ENCODE peak calls at places on chromosomes 1 and 21, in nine cellular contexts. E is lower lobe of right lung, J is HCT116, M is IMR-90, N is suprapubic skin, B is SK-N-SH, V is psoas muscle, Q is upper lobe of left lung, F is testis. D is an unnamed sample. For H3K4me1, the result is how much of the 10 kb centered on the place peaks cover.

GRCh38 chr1:91450260-91450659 is 45.6 kb upstream of the HFM1 start:
- DNase-seq in E (no peak), J (no peak), M (no peak), N (no peak), B (no peak), V (no peak), Q (no peak), F (no peak), D (no peak)

GRCh38 chr1:93763981-93764750 is 82.5 kb upstream of the BCAR3 start:
- DNase-seq in E (no peak), J (no peak), M (no peak), N (no peak), B (no peak), V (no peak), Q (no peak), F (no peak), D (no peak)

GRCh38 chr1:41469706-41470105 is 14.8 kb downstream of the EDN2 start:
- DNase-seq in E (no peak), J (no peak), M (no peak), N (no peak), B (no peak), V (no peak), Q (no peak), F (no peak), D (no peak)

GRCh38 chr1:161481624-161482392 is 23.4 kb upstream of the FCGR2A start:
- DNase-seq in E (no peak), J (no peak), M (no peak), N (no peak), B (no peak), V (no peak), Q (no peak), F (no peak), D (no peak)

GRCh38 chr1:239868117-239868516 is 223.6 kb upstream of the FMN2 start:
- DNase-seq in E (no peak), J (no peak), M (no peak), N (no peak), B (peak), V (no peak), Q (no peak), F (no peak), D (no peak)

GRCh38 chr1:43754892-43755291 is 47.6 kb downstream of the ST3GAL3 start:
- DNase-seq in E (no peak), J (no peak), M (no peak), N (no peak), B (no peak), V (no peak), Q (no peak), F (no peak), D (no peak)

GRCh38 chr21:28632718-28633408 is 359.8 kb downstream of the LTN1 start:
- DNase-seq in E (no peak), J (no peak), M (peak), N (no peak), B (no peak), V (no peak), Q (no peak), F (no peak), D (no peak)

GRCh38 chr1:47812848-47813508 is 184.2 kb downstream of the TRABD2B start:
- DNase-seq in E (no peak), J (no peak), M (no peak), N (no peak), B (no peak), V (peak), Q (no peak), F (no peak), D (no peak)

DNA sequence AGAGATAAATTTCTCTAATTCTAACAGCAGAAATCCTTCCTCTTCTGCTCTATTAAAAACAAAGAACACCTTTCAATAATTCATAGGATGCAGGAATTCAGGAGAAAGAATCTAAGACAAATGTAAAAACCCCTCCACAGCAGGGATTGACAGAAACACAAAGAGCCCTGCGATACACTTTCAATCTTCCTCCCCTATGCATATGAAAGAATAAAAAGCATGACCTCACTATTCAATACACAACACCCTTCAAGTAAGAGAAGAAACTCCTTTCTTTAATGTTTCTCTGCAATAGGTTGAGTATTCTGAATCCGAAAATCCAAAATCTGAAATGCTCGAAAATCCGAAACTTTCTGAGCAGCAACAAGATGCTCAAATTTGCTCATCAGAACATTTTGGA is 17.1 kb downstream of the SRSF4 start:
- DNase-seq in E (no peak), J (no peak), M (no peak), N (no peak), B (no peak), V (no peak), Q (no peak), F (no peak), D (no peak)
- H3K4me1 ChIP-seq in E (under half), J (under half), M (under half), N (under half), B (under half), V (under half), Q (half or more), F (under half), D (under half)

GRCh38 chr1:67850151-67850551 is 16.9 kb upstream of the GNG12 start:
- DNase-seq in E (no peak), J (peak), M (peak), N (no peak), B (peak), V (no peak), Q (no peak), F (no peak), D (no peak)
- H3K4me1 ChIP-seq in E (under half), J (under half), M (under half), N (under half), B (under half), V (under half), Q (under half), F (under half), D (under half)

GRCh38 chr1:154621875-154622274 is 13.9 kb upstream of the ADAR start:
- DNase-seq in E (no peak), J (no peak), M (no peak), N (no peak), B (no peak), V (no peak), Q (no peak), F (no peak), D (no peak)

GRCh38 chr1:154624756-154625643 is 17.0 kb upstream of the ADAR start:
- DNase-seq in E (no peak), J (no peak), M (peak), N (no peak), B (no peak), V (no peak), Q (no peak), F (no peak), D (no peak)

GRCh38 chr1:154623358-154623757 is 15.4 kb upstream of the ADAR start:
- DNase-seq in E (no peak), J (no peak), M (no peak), N (no peak), B (no peak), V (no peak), Q (peak), F (no peak), D (no peak)

GRCh38 chr1:154619181-154619948 is 11.4 kb upstream of the ADAR start:
- DNase-seq in E (no peak), J (no peak), M (no peak), N (no peak), B (no peak), V (no peak), Q (no peak), F (no peak), D (no peak)

GRCh38 chr1:154622503-154623039 is 14.6 kb upstream of the ADAR start:
- DNase-seq in E (no peak), J (no peak), M (no peak), N (no peak), B (no peak), V (no peak), Q (no peak), F (no peak), D (no peak)
- H3K4me1 ChIP-seq in E (under half), J (under half), M (under half), N (under half), B (under half), V (under half), Q (under half), F (under half), D (under half)

DNA sequence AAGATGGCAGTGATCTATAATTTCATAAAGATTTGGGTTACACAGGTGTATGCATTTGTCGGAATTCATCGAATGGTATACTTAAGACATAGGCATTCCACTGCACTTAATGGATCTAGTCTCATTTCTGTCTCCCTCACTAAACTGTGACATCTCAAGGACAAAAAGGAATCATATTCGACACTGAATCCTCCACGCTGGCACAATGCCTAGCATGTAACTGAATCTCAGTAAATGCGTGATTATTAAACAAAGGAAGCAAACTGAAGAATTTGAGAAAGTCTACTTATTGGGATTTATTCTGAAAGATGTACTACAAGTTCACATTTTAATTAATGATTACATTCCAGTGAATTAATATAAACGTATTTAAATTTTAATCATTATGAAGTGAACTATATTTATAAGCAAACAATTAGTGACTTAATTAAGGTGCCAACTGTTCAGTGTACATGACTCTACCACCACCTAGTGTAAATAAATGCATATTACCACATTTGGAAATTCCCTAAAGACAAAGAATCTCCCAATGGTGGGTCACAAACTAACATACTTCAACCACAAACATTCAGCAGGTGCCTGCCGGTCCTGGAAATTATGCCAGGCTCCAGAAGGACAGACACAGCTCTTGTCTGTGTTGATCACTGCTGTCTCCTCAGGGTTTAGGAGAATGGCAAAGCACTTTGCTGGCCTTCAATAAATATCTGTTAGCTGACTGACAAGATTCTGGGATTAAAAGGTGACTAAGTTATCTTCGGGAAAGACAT is 56.4 kb downstream of the SMYD3 start:
- DNase-seq in E (no peak), J (peak), M (peak), N (no peak), B (peak), V (no peak), Q (no peak), F (peak), D (no peak)
- H3K4me1 ChIP-seq in E (under half), J (under half), M (under half), N (under half), B (under half), V (under half), Q (under half), F (under half), D (under half)

GRCh38 chr1:173491508-173491907 is 14.4 kb downstream of the PRDX6 start:
- DNase-seq in E (no peak), J (no peak), M (no peak), N (no peak), B (no peak), V (no peak), Q (no peak), F (no peak), D (no peak)
- H3K4me1 ChIP-seq in E (under half), J (under half), M (under half), N (under half), B (under half), V (under half), Q (under half), F (under half), D (under half)

DNA sequence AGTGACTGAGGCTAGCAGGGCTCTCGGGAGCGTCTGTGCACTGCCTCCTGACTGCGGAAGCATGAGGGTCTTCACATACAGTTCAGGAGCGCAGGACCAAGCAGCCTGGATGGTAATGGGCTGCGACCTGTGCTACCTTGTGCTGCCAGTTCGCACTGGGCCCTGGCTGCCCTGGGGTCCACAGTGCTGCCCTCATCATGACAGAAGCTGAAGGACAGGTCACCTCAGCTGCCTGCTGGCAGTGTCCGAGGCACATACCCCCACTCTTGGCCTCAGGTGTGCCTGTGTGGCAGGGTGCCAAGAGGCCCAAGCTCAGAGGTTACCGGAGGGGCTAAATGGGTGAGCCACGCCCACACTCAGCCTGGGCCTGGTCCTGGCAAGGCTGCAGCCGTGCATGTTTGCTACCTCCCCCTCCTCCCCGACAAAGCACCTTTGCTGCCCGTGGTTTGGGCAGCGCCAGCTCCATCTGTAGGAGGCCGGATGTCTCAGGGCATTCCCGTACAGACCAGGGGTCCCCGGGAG is 4.4 kb downstream of the JMJD4 start:
- DNase-seq in E (peak), J (no peak), M (no peak), N (no peak), B (peak), V (no peak), Q (no peak), F (no peak), D (peak)
- H3K4me1 ChIP-seq in E (under half), J (under half), M (under half), N (half or more), B (under half), V (under half), Q (half or more), F (under half), D (under half)

DNA sequence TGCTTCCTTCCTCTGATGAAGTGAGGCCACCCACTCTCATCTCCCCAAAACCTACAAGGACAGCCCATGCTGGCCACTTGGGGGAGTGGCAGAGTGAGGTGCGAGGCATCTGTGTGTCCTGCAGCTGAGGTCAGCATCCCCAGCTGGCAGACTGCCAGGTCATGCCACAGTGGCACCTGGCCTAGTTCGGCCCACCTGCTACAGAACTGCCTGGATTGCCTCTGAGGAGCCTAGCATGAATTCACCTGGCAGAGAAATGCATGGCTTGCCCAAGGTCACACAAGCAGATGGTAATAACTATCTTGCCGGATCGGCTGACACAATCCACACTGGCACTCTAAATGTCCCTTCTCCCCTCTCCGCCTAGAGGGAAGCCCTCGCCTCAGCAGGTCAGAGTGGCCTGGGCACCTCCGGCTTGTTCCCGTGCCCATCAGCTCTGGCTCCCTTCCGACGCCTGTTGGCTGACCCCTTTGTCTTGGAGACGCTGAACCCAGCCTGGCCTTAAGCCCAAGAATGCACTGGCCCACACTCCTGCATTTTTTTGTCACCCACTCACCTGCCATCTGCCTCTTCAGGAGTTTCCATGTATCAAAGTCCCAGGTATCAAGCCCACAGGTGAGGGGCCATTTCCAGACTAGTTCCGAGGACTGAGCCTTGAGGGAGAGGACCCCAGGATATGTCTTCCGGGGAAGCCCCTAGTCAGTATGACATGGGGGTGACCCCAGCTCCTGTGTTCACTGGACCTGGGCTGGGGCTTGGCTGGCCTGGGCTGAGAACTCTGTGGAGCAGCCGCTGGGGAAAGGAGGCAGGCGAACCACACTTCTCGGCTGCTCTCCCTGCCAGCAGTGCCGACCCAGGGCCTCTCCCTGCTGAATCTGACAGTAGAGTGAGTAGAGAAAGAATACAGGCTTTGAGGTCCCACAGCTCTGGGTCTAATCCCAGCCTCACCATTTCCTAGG is 21.7 kb downstream of the ECE1 start:
- DNase-seq in E (no peak), J (no peak), M (no peak), N (no peak), B (no peak), V (peak), Q (no peak), F (peak), D (no peak)
- H3K4me1 ChIP-seq in E (under half), J (under half), M (under half), N (under half), B (under half), V (under half), Q (half or more), F (half or more), D (under half)

DNA sequence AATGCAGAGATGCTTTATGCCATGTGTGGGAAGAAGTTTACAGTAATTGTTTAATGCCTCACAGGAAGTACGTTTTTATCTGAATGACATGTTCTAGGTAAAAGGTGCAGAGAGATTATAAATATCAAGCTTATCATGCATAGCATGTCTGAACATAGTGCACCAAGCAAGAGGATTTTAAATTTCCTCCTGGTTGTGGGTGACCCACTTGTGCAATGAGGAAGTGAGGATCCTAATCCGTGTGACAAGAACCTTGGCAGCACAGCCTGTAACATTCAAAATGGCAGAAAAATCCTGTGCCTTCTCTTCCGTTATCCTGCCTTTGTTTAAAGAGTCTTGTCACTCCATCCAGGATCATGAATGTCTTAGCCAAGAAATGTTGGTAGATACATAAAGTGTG is 75.6 kb downstream of the PLA2G4A start:
- DNase-seq in E (no peak), J (no peak), M (no peak), N (no peak), B (no peak), V (no peak), Q (no peak), F (no peak), D (no peak)
- H3K4me1 ChIP-seq in E (under half), J (under half), M (under half), N (under half), B (under half), V (under half), Q (under half), F (under half), D (under half)

GRCh38 chr1:205670143-205670431 is 10.2 kb downstream of the SLC45A3 start:
- DNase-seq in E (no peak), J (no peak), M (no peak), N (no peak), B (peak), V (no peak), Q (no peak), F (no peak), D (no peak)
- H3K4me1 ChIP-seq in E (under half), J (half or more), M (under half), N (under half), B (under half), V (under half), Q (under half), F (under half), D (under half)

GRCh38 chr1:1924378-1924777 is 5.3 kb upstream of the TMEM52 start:
- DNase-seq in E (no peak), J (no peak), M (no peak), N (no peak), B (peak), V (no peak), Q (no peak), F (no peak), D (no peak)
- H3K4me1 ChIP-seq in E (under half), J (under half), M (under half), N (under half), B (under half), V (under half), Q (under half), F (under half), D (under half)

D was measured in right cardiac atrium.